ENCODE peak calls at places on chromosomes 11 and 22, in four cellular contexts. One of them, this sample, is unnamed.

GRCh38 chr22:28920757-28921584 is 37.6 kb downstream of the ZNRF3 start:
- DNase-seq in HCT116: no peak
- DNase-seq in K562: no peak
- DNase-seq in PC-3: no peak
- DNase-seq in this sample: no peak

GRCh38 chr22:49139492-49140151 is 688.1 kb downstream of the BRD1 start:
- DNase-seq in HCT116: no peak
- DNase-seq in K562: no peak
- DNase-seq in PC-3: no peak
- DNase-seq in this sample: no peak

GRCh38 chr11:34162856-34163255 is 57.4 kb downstream of the NAT10 start:
- DNase-seq in HCT116: no peak
- DNase-seq in K562: no peak
- DNase-seq in PC-3: no peak
- DNase-seq in this sample: no peak

GRCh38 chr11:35256296-35256695 is 117.3 kb downstream of the CD44 start:
- DNase-seq in HCT116: no peak
- DNase-seq in K562: no peak
- DNase-seq in PC-3: no peak
- DNase-seq in this sample: no peak

GRCh38 chr11:130390071-130390758 is 38.2 kb downstream of the ADAMTS8 start:
- DNase-seq in HCT116: peak; percentile 24
- DNase-seq in K562: no peak
- DNase-seq in PC-3: peak; percentile 78
- DNase-seq in this sample: peak; percentile 85

GRCh38 chr11:72598901-72599300 is 75.3 kb downstream of the PDE2A start:
- DNase-seq in HCT116: no peak
- DNase-seq in K562: peak; percentile 70
- DNase-seq in PC-3: peak; percentile 33
- DNase-seq in this sample: peak; percentile 48

GRCh38 chr11:115654792-115655191 is 150.6 kb upstream of the CADM1 start:
- DNase-seq in HCT116: no peak
- DNase-seq in K562: no peak
- DNase-seq in PC-3: no peak
- DNase-seq in this sample: no peak

GRCh38 chr11:12499071-12499470 is 121.7 kb downstream of the PARVA start:
- DNase-seq in HCT116: no peak
- DNase-seq in K562: no peak
- DNase-seq in PC-3: no peak
- DNase-seq in this sample: no peak

GRCh38 chr22:22745225-22746060 is 101.0 kb downstream of the GGTLC2 start:
- DNase-seq in HCT116: no peak
- DNase-seq in K562: peak; percentile 85
- DNase-seq in PC-3: peak; percentile 51
- DNase-seq in this sample: peak; percentile 29

GRCh38 chr11:96614846-96615245 is 225.0 kb downstream of the JRKL start:
- DNase-seq in HCT116: no peak
- DNase-seq in K562: no peak
- DNase-seq in PC-3: no peak
- DNase-seq in this sample: no peak

GRCh38 chr22:26503758-26504157 is 8.5 kb downstream of the TFIP11 start:
- DNase-seq in HCT116: no peak
- DNase-seq in K562: no peak
- DNase-seq in PC-3: no peak
- DNase-seq in this sample: no peak
- H3K9ac ChIP-seq in HCT116: no peak overlapping the region
- H3K9ac ChIP-seq in K562: no peak overlapping the region
- H3K9ac ChIP-seq in PC-3: no peak overlapping the region
- H3K9ac ChIP-seq in this sample: no peak overlapping the region

GRCh38 chr11:1925373-1926155 is 6.1 kb downstream of the TNNT3 start:
- DNase-seq in HCT116: no peak
- DNase-seq in K562: no peak
- DNase-seq in PC-3: no peak
- DNase-seq in this sample: no peak
- H3K4me1 ChIP-seq in HCT116: no peaks in the 10 kb centered on the region
- H3K4me1 ChIP-seq in K562: no peaks in the 10 kb centered on the region
- H3K4me1 ChIP-seq in PC-3: no peaks in the 10 kb centered on the region
- H3K4me1 ChIP-seq in this sample: peaks cover 46% of the 10 kb centered on the region

GRCh38 chr11:58600510-58600909 is 21.6 kb downstream of the ZFP91 start:
- DNase-seq in HCT116: no peak
- DNase-seq in K562: no peak
- DNase-seq in PC-3: no peak
- DNase-seq in this sample: no peak
- H3K9ac ChIP-seq in HCT116: no peak overlapping the region
- H3K9ac ChIP-seq in K562: no peak overlapping the region
- H3K9ac ChIP-seq in PC-3: no peak overlapping the region
- H3K9ac ChIP-seq in this sample: no peak overlapping the region

DNA sequence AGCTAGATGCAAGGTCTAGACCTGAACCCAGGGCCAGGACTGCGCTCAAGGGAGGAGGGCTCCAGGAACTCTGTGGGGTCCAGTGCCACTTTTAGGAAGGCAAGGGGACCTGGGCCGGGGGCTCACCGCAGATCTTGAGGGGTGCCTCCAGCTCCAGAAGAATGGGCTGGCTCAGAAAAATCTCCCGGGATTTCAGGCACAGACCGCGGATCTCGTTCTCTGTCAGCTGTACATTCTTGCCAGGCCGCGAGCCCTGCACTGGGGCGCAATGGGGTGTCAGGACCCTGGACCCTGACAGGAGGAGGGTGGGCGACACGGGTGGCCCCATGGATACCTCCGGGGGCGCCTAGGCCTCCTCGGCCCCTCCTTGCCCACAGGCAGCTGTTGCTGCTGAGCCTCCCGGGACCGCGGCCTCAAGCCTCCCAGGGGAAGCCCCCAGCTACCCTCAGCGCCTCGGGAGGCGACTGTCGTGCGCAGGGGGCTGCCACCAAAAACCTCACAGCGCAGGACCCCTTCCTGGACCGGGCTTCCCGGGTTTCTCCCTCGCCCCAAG is 640 bp downstream of the PPP1CA start:
- DNase-seq in HCT116: no peak
- DNase-seq in K562: no peak
- DNase-seq in PC-3: no peak
- DNase-seq in this sample: peak; percentile 49
- H3K4me1 ChIP-seq in HCT116: peaks cover 18% of the 10 kb centered on the region
- H3K4me1 ChIP-seq in K562: peaks cover 26% of the 10 kb centered on the region
- H3K4me1 ChIP-seq in PC-3: peaks cover 11% of the 10 kb centered on the region
- H3K4me1 ChIP-seq in this sample: peaks cover 14% of the 10 kb centered on the region

GRCh38 chr22:37150701-37151100 is 985 bp upstream of the IL2RB start:
- DNase-seq in HCT116: no peak
- DNase-seq in K562: no peak
- DNase-seq in PC-3: no peak
- DNase-seq in this sample: no peak

GRCh38 chr22:37146507-37147180 is 3.1 kb downstream of the IL2RB start:
- DNase-seq in HCT116: no peak
- DNase-seq in K562: no peak
- DNase-seq in PC-3: no peak
- DNase-seq in this sample: no peak

GRCh38 chr22:37147186-37147990 is 2.3 kb downstream of the IL2RB start:
- DNase-seq in HCT116: no peak
- DNase-seq in K562: no peak
- DNase-seq in PC-3: no peak
- DNase-seq in this sample: no peak

GRCh38 chr22:37148031-37148651 is 1.6 kb downstream of the IL2RB start:
- DNase-seq in HCT116: no peak
- DNase-seq in K562: no peak
- DNase-seq in PC-3: no peak
- DNase-seq in this sample: no peak

GRCh38 chr22:37148742-37149665 is 712 bp downstream of the IL2RB start:
- DNase-seq in HCT116: no peak
- DNase-seq in K562: no peak
- DNase-seq in PC-3: no peak
- DNase-seq in this sample: no peak
- H3K9ac ChIP-seq in HCT116: no peak overlapping the region
- H3K9ac ChIP-seq in K562: no peak overlapping the region
- H3K9ac ChIP-seq in PC-3: no peak overlapping the region
- H3K9ac ChIP-seq in this sample: no peak overlapping the region

GRCh38 chr11:86237267-86237804 is 7.2 kb upstream of the EED start:
- DNase-seq in HCT116: no peak
- DNase-seq in K562: no peak
- DNase-seq in PC-3: no peak
- DNase-seq in this sample: no peak
- H3K4me1 ChIP-seq in HCT116: no peaks in the 10 kb centered on the region
- H3K4me1 ChIP-seq in K562: peaks cover 40% of the 10 kb centered on the region
- H3K4me1 ChIP-seq in PC-3: no peaks in the 10 kb centered on the region
- H3K4me1 ChIP-seq in this sample: no peaks in the 10 kb centered on the region

GRCh38 chr22:19723990-19724827 is 870 bp downstream of the GP1BB start:
- DNase-seq in HCT116: no peak
- DNase-seq in K562: peak; percentile 95
- DNase-seq in PC-3: peak; percentile 61
- DNase-seq in this sample: no peak
- H3K9ac ChIP-seq in HCT116: peak overlapping the region; percentile 44
- H3K9ac ChIP-seq in K562: peak overlapping the region; percentile 70
- H3K9ac ChIP-seq in PC-3: no peak overlapping the region
- H3K9ac ChIP-seq in this sample: no peak overlapping the region

GRCh38 chr11:64852804-64853520 is 8.5 kb upstream of the CDC42BPG start:
- DNase-seq in HCT116: no peak
- DNase-seq in K562: no peak
- DNase-seq in PC-3: no peak
- DNase-seq in this sample: no peak
- H3K4me1 ChIP-seq in HCT116: peaks cover 100% of the 10 kb centered on the region
- H3K4me1 ChIP-seq in K562: peaks cover 53% of the 10 kb centered on the region
- H3K4me1 ChIP-seq in PC-3: peaks cover 61% of the 10 kb centered on the region
- H3K4me1 ChIP-seq in this sample: peaks cover 40% of the 10 kb centered on the region

DNA sequence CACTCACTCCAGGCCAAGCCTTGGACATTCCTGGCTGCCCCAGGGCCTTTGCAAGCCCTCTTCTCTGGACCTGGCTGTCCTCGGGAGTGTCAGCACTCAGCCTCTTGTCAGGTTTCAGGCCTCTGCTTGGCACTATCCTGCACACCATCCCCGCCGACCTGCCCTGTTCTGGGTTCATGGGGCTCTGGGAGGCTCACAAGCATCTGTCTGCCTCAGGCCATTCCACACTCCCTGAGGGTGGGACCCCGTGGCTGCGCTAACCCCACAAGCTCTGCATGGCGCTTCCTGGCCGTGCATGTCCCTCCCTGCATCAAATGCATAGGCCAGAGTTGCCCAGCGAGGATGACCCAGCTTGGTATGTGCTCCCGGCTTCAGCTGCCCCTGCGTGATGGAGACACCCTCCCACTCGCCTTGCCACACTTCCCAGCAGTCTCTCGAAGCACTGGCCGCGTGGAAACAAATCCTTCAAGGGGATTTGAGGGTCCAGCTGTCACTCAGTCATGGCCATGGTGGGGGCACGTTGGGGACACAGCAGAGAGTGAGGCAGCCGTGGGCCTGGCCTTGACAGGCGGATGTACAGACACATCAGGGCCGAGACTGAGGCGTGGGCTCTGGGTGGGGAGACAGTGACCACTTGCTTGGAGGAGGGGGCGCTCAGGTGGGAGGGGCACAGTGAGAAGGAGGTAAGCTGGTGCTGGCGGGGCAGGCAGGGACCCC is 87.3 kb downstream of the KCNQ1 start:
- DNase-seq in HCT116: no peak
- DNase-seq in K562: no peak
- DNase-seq in PC-3: no peak
- DNase-seq in this sample: no peak
- H3K9ac ChIP-seq in HCT116: no peak overlapping the region
- H3K9ac ChIP-seq in K562: no peak overlapping the region
- H3K9ac ChIP-seq in PC-3: no peak overlapping the region
- H3K9ac ChIP-seq in this sample: no peak overlapping the region

GRCh38 chr11:58625086-58625485 is 2.6 kb downstream of the CNTF start:
- DNase-seq in HCT116: no peak
- DNase-seq in K562: no peak
- DNase-seq in PC-3: no peak
- DNase-seq in this sample: no peak
- H3K4me1 ChIP-seq in HCT116: peaks cover 25% of the 10 kb centered on the region
- H3K4me1 ChIP-seq in K562: no peaks in the 10 kb centered on the region
- H3K4me1 ChIP-seq in PC-3: peaks cover 35% of the 10 kb centered on the region
- H3K4me1 ChIP-seq in this sample: peaks cover 47% of the 10 kb centered on the region